ENCODE peak calls at places on chromosomes 4 and X, in four cellular contexts. One of them, this sample, is unnamed.

GRCh38 chr4:139934336-139934735 is 219.6 kb downstream of the MAML3 start:
- DNase-seq in fibroblast of mammary gland: peak; percentile 57
- DNase-seq in Panc1: no peak
- DNase-seq in cardiac fibroblast: peak; percentile 26
- DNase-seq in this sample: no peak

GRCh38 chr4:172709376-172709775 is 459.2 kb upstream of the GALNT7 start:
- DNase-seq in fibroblast of mammary gland: no peak
- DNase-seq in Panc1: no peak
- DNase-seq in cardiac fibroblast: no peak
- DNase-seq in this sample: no peak

GRCh38 chr4:19478791-19479190 is 772.9 kb upstream of the SLIT2 start:
- DNase-seq in cardiac fibroblast: no peak
- DNase-seq in Panc1: no peak
- DNase-seq in fibroblast of mammary gland: peak; percentile 29
- DNase-seq in this sample: no peak

GRCh38 chrX:24081661-24082154 is 27.0 kb downstream of the EIF2S3 start:
- DNase-seq in cardiac fibroblast: peak; percentile 75
- DNase-seq in Panc1: peak; percentile 42
- DNase-seq in fibroblast of mammary gland: peak; percentile 70
- DNase-seq in this sample: no peak

GRCh38 chr4:181569553-181569952 is 673.6 kb upstream of the TENM3 start:
- DNase-seq in cardiac fibroblast: peak; percentile 69
- DNase-seq in fibroblast of mammary gland: peak; percentile 73
- DNase-seq in Panc1: peak; percentile 12
- DNase-seq in this sample: peak; percentile 31

GRCh38 chr4:156547439-156547838 is 424.2 kb downstream of the PDGFC start:
- DNase-seq in Panc1: peak; percentile 8
- DNase-seq in cardiac fibroblast: peak; percentile 82
- DNase-seq in fibroblast of mammary gland: peak; percentile 95
- DNase-seq in this sample: no peak

GRCh38 chr4:7034262-7035081 is 8.7 kb upstream of the TADA2B start:
- DNase-seq in Panc1: no peak
- DNase-seq in cardiac fibroblast: peak; percentile 54
- DNase-seq in fibroblast of mammary gland: no peak
- DNase-seq in this sample: no peak

GRCh38 chr4:89929425-89930272 is 35.0 kb downstream of the MMRN1 start:
- DNase-seq in cardiac fibroblast: no peak
- DNase-seq in fibroblast of mammary gland: no peak
- DNase-seq in Panc1: no peak
- DNase-seq in this sample: no peak

GRCh38 chrX:22163306-22163705 is 109.4 kb upstream of the CBLL2 start:
- DNase-seq in fibroblast of mammary gland: no peak
- DNase-seq in cardiac fibroblast: no peak
- DNase-seq in Panc1: no peak
- DNase-seq in this sample: no peak

GRCh38 chr4:150205016-150205415 is 126.8 kb downstream of the DCLK2 start:
- DNase-seq in Panc1: no peak
- DNase-seq in cardiac fibroblast: no peak
- DNase-seq in fibroblast of mammary gland: no peak
- DNase-seq in this sample: no peak

GRCh38 chr4:7828011-7828720 is 111.5 kb downstream of the AFAP1 start:
- DNase-seq in fibroblast of mammary gland: peak; percentile 100
- DNase-seq in Panc1: no peak
- DNase-seq in cardiac fibroblast: peak; percentile 99
- DNase-seq in this sample: peak; percentile 49

GRCh38 chr4:165505991-165506779 is 127.4 kb downstream of the CPE start:
- DNase-seq in cardiac fibroblast: peak; percentile 79
- DNase-seq in fibroblast of mammary gland: peak; percentile 73
- DNase-seq in Panc1: no peak
- DNase-seq in this sample: no peak

GRCh38 chr4:134327274-134328122 is 125.9 kb upstream of the PABPC4L start:
- DNase-seq in fibroblast of mammary gland: no peak
- DNase-seq in Panc1: no peak
- DNase-seq in cardiac fibroblast: no peak
- DNase-seq in this sample: no peak

GRCh38 chrX:110004970-110005369 is 2.1 kb downstream of the TMEM164 start:
- DNase-seq in fibroblast of mammary gland: no peak
- DNase-seq in cardiac fibroblast: no peak
- DNase-seq in Panc1: no peak
- DNase-seq in this sample: no peak

GRCh38 chr4:53863163-53863562 is 201.2 kb downstream of the CHIC2 start:
- DNase-seq in fibroblast of mammary gland: peak; percentile 71
- DNase-seq in Panc1: no peak
- DNase-seq in cardiac fibroblast: peak; percentile 64
- DNase-seq in this sample: no peak

GRCh38 chrX:39616098-39616729 is 481.5 kb downstream of the BCOR start:
- DNase-seq in cardiac fibroblast: peak; percentile 1
- DNase-seq in Panc1: no peak
- DNase-seq in fibroblast of mammary gland: no peak
- DNase-seq in this sample: peak; percentile 32

GRCh38 chrX:13489451-13489850 is 80.0 kb upstream of the EGFL6 start:
- DNase-seq in cardiac fibroblast: peak; percentile 72
- DNase-seq in fibroblast of mammary gland: peak; percentile 86
- DNase-seq in Panc1: no peak
- DNase-seq in this sample: no peak

GRCh38 chr4:51930557-51930956 is 87.6 kb downstream of the DCUN1D4 start:
- DNase-seq in cardiac fibroblast: peak; percentile 19
- DNase-seq in fibroblast of mammary gland: peak; percentile 11
- DNase-seq in Panc1: no peak
- DNase-seq in this sample: no peak

GRCh38 chrX:7689791-7690412 is 153.1 kb upstream of the VCX start:
- DNase-seq in Panc1: no peak
- DNase-seq in cardiac fibroblast: no peak
- DNase-seq in fibroblast of mammary gland: no peak
- DNase-seq in this sample: no peak

GRCh38 chr4:72984351-72984750 is 85.2 kb downstream of the COX18 start:
- DNase-seq in cardiac fibroblast: no peak
- DNase-seq in fibroblast of mammary gland: no peak
- DNase-seq in Panc1: no peak
- DNase-seq in this sample: no peak

GRCh38 chrX:25191403-25191802 is 175.6 kb upstream of the ARX start:
- DNase-seq in cardiac fibroblast: no peak
- DNase-seq in Panc1: no peak
- DNase-seq in fibroblast of mammary gland: no peak
- DNase-seq in this sample: no peak

GRCh38 chrX:13254076-13254785 is 65.6 kb downstream of the ATXN3L start:
- DNase-seq in cardiac fibroblast: peak; percentile 72
- DNase-seq in fibroblast of mammary gland: peak; percentile 65
- DNase-seq in Panc1: no peak
- DNase-seq in this sample: peak; percentile 14

GRCh38 chrX:112832481-112833095 is 8.0 kb downstream of the AMOT start:
- DNase-seq in cardiac fibroblast: no peak
- DNase-seq in Panc1: no peak
- DNase-seq in fibroblast of mammary gland: peak; percentile 28
- DNase-seq in this sample: no peak

GRCh38 chr4:70240192-70240591 is 2.2 kb upstream of the CSN3 start:
- DNase-seq in fibroblast of mammary gland: no peak
- DNase-seq in Panc1: no peak
- DNase-seq in cardiac fibroblast: peak; percentile 9
- DNase-seq in this sample: no peak

GRCh38 chr4:4763815-4764202 is 95.7 kb upstream of the MSX1 start:
- DNase-seq in fibroblast of mammary gland: peak; percentile 6
- DNase-seq in Panc1: no peak
- DNase-seq in cardiac fibroblast: no peak
- DNase-seq in this sample: no peak

GRCh38 chrX:1661048-1661921 is 46.4 kb downstream of the ASMT start:
- DNase-seq in cardiac fibroblast: no peak
- DNase-seq in fibroblast of mammary gland: no peak
- DNase-seq in Panc1: no peak
- DNase-seq in this sample: peak; percentile 94

GRCh38 chr4:117831060-117831683 is 203.1 kb upstream of the NDST3 start:
- DNase-seq in fibroblast of mammary gland: no peak
- DNase-seq in Panc1: no peak
- DNase-seq in cardiac fibroblast: no peak
- DNase-seq in this sample: no peak

GRCh38 chr4:178894126-178894525 is 1451.9 kb upstream of the AGA start:
- DNase-seq in cardiac fibroblast: no peak
- DNase-seq in fibroblast of mammary gland: no peak
- DNase-seq in Panc1: no peak
- DNase-seq in this sample: no peak

GRCh38 chr4:97984545-97985131 is 158.6 kb downstream of the STPG2 start:
- DNase-seq in cardiac fibroblast: no peak
- DNase-seq in fibroblast of mammary gland: no peak
- DNase-seq in Panc1: no peak
- DNase-seq in this sample: no peak

GRCh38 chr4:25299476-25300203 is 12.9 kb upstream of the ZCCHC4 start:
- DNase-seq in cardiac fibroblast: no peak
- DNase-seq in fibroblast of mammary gland: no peak
- DNase-seq in Panc1: no peak
- DNase-seq in this sample: no peak

DNA sequence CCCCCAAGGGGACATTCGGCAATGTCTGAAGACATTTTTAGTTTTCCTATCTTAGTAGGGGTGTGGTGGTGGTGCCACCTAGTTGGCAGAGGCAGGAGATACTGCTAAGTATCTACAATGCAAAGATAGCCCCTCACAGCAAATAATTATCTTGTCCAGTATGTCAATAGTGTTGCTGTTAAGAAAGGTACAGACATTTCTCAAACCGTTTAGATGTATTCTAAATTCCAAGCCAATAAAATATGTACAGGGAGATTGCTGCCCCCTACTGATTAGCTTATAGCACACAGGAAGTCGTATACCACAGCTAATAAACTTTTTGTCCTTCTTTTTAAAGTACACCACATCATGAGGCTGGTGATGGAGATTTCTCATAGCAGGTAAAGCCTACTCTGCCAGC is 260.5 kb downstream of the TMA16 start:
- DNase-seq in fibroblast of mammary gland: peak; percentile 50
- DNase-seq in cardiac fibroblast: no peak
- DNase-seq in Panc1: peak; percentile 0
- DNase-seq in this sample: peak; percentile 15
- TF ChIP-seq CTCF in fibroblast of mammary gland: peak; percentile 50
- TF ChIP-seq CTCF in cardiac fibroblast: peak; percentile 17
- TF ChIP-seq CTCF in Panc1: peak; percentile 10
- TF ChIP-seq CTCF in this sample: peak; percentile 33

GRCh38 chr4:124111922-124112321 is 600.6 kb downstream of the ANKRD50 start:
- DNase-seq in cardiac fibroblast: peak; percentile 95
- DNase-seq in Panc1: peak; percentile 42
- DNase-seq in fibroblast of mammary gland: peak; percentile 92
- DNase-seq in this sample: no peak
- TF ChIP-seq CTCF in cardiac fibroblast: peak; percentile 60
- TF ChIP-seq CTCF in Panc1: peak; percentile 65
- TF ChIP-seq CTCF in fibroblast of mammary gland: peak; percentile 74
- TF ChIP-seq CTCF in this sample: peak; percentile 13

DNA sequence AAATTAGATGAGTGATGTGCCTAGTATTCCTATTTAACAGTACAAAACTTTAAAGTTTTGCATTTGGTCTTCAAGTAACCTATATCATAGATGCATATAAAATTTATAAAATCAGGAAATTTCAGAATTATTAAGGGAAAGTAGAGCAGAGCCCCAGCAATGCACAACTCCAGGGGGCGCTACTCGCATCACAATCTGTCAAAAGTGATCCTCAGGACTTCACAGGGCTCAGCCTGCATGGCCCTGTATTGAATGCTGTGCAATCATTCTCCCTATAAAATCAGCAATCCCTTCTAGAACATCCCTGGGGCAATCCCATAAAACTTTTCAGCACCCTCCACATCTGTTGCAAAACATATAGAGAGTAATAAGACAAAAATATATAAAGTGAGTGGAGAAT is 12.4 kb upstream of the PPARGC1A start:
- DNase-seq in fibroblast of mammary gland: no peak
- DNase-seq in Panc1: no peak
- DNase-seq in cardiac fibroblast: no peak
- DNase-seq in this sample: no peak
- TF ChIP-seq CTCF in fibroblast of mammary gland: peak; percentile 5
- TF ChIP-seq CTCF in Panc1: peak; percentile 16
- TF ChIP-seq CTCF in cardiac fibroblast: no peak
- TF ChIP-seq CTCF in this sample: no peak

GRCh38 chr4:31793907-31794306 is 1073.7 kb downstream of the PCDH7 start:
- DNase-seq in cardiac fibroblast: peak; percentile 16
- DNase-seq in fibroblast of mammary gland: peak; percentile 1
- DNase-seq in Panc1: no peak
- DNase-seq in this sample: no peak
- TF ChIP-seq CTCF in cardiac fibroblast: peak; percentile 25
- TF ChIP-seq CTCF in fibroblast of mammary gland: peak; percentile 11
- TF ChIP-seq CTCF in Panc1: peak; percentile 6
- TF ChIP-seq CTCF in this sample: no peak

DNA sequence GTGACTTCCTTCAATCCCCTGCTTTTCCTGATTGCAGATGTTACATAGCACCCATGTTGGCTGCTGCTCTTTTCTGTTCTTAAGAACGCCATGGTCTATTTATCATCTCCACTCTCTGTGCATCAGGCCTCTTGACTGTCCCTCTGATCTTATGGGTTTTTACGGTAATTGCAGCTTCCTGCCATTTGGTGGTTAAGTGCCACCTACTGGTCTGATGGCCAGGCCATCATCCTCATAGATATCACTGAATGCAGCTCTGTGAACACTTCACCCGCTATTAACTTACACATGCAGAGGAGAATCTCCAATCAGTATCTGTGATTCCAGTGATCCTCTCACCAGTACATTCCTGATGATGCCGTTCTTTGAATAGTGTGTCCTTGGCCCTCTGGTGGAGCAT is 382.4 kb downstream of the TRAM1L1 start:
- DNase-seq in cardiac fibroblast: no peak
- DNase-seq in fibroblast of mammary gland: no peak
- DNase-seq in Panc1: no peak
- DNase-seq in this sample: no peak
- TF ChIP-seq CTCF in cardiac fibroblast: no peak
- TF ChIP-seq CTCF in fibroblast of mammary gland: no peak
- TF ChIP-seq CTCF in Panc1: peak; percentile 12
- TF ChIP-seq CTCF in this sample: no peak

This sample was measured in GM10248.